ENCODE peak calls at places on chromosomes 13 and 19, in five cellular contexts. W, M, G, D and T are unnamed samples.

GRCh38 chr19:11673608-11674041 is 65.1 kb downstream of the ZNF823 start:
- DNase-seq in W (no peak), M (peak), G (no peak), D (peak), T (no peak)

GRCh38 chr13:75913925-75914324 is 277.8 kb downstream of the LMO7 start:
- DNase-seq in W (no peak), M (no peak), G (no peak), D (no peak), T (no peak)

GRCh38 chr19:47497821-47498520 is 14.0 kb upstream of the KPTN start:
- DNase-seq in W (no peak), M (no peak), G (no peak), D (peak), T (no peak)

GRCh38 chr19:6660930-6661329 is 9.0 kb downstream of the TNFSF14 start:
- DNase-seq in W (no peak), M (no peak), G (no peak), D (no peak), T (no peak)

GRCh38 chr19:46015961-46016425 is 6.9 kb downstream of the PGLYRP1 start:
- DNase-seq in W (peak), M (no peak), G (peak), D (no peak), T (no peak)

GRCh38 chr19:32817252-32817912 is 52.2 kb downstream of the SLC7A9 start:
- DNase-seq in W (no peak), M (no peak), G (no peak), D (no peak), T (no peak)

GRCh38 chr19:15173746-15174404 is 26.9 kb downstream of the NOTCH3 start:
- DNase-seq in W (no peak), M (no peak), G (no peak), D (no peak), T (no peak)

GRCh38 chr13:32323912-32324311 is 8.6 kb downstream of the BRCA2 start:
- DNase-seq in W (no peak), M (peak), G (no peak), D (peak), T (no peak)

GRCh38 chr13:45737571-45738002 is 35.5 kb downstream of the CBY2 start:
- DNase-seq in W (no peak), M (no peak), G (no peak), D (no peak), T (no peak)

GRCh38 chr13:30738946-30739528 is 3.7 kb downstream of the ALOX5AP start:
- DNase-seq in W (no peak), M (no peak), G (no peak), D (no peak), T (no peak)

GRCh38 chr13:46894534-46894906 is 2.3 kb downstream of the HTR2A start:
- DNase-seq in W (no peak), M (no peak), G (no peak), D (no peak), T (no peak)

GRCh38 chr19:3606690-3607289 is at the start of gene TBXA2R:
- DNase-seq in W (peak), M (peak), G (peak), D (peak), T (no peak)

GRCh38 chr19:58450836-58451357 is 525 bp upstream of the ZNF324B start:
- DNase-seq in W (no peak), M (no peak), G (no peak), D (no peak), T (no peak)

GRCh38 chr19:47473336-47473735 is 1.6 kb upstream of the SLC8A2 start:
- DNase-seq in W (no peak), M (no peak), G (no peak), D (no peak), T (no peak)

GRCh38 chr13:101881593-101881992 is 429.1 kb downstream of the ITGBL1 start:
- DNase-seq in W (no peak), M (no peak), G (no peak), D (no peak), T (no peak)

GRCh38 chr13:21069561-21070004 is 8.2 kb upstream of the LATS2 start:
- DNase-seq in W (no peak), M (peak), G (no peak), D (peak), T (no peak)

GRCh38 chr13:63425131-63425530 is 2009.5 kb upstream of the PCDH20 start:
- DNase-seq in W (no peak), M (no peak), G (no peak), D (peak), T (no peak)

GRCh38 chr13:64471916-64472315 is 2758.2 kb downstream of the PCDH9 start:
- DNase-seq in W (no peak), M (peak), G (no peak), D (peak), T (no peak)

GRCh38 chr19:6393982-6394412 is 1.0 kb upstream of the GTF2F1 start:
- DNase-seq in W (peak), M (no peak), G (no peak), D (no peak), T (peak)

GRCh38 chr19:52533901-52534300 is 6.4 kb downstream of the ZNF808 start:
- DNase-seq in W (no peak), M (no peak), G (no peak), D (no peak), T (no peak)

GRCh38 chr13:110650436-110650835 is 35.1 kb downstream of the NAXD start:
- DNase-seq in W (no peak), M (no peak), G (no peak), D (no peak), T (no peak)

GRCh38 chr19:47243776-47244547 is 12.4 kb upstream of the CCDC9 start:
- DNase-seq in W (peak), M (peak), G (peak), D (peak), T (peak)

GRCh38 chr19:44925114-44925891 is 10.9 kb downstream of the APOC1 start:
- DNase-seq in W (no peak), M (peak), G (no peak), D (peak), T (no peak)

GRCh38 chr13:32032780-32033179 is 1.2 kb downstream of the FRY start:
- DNase-seq in W (no peak), M (no peak), G (no peak), D (no peak), T (no peak)

GRCh38 chr13:26508885-26509284 is 48.6 kb upstream of the WASF3 start:
- DNase-seq in W (no peak), M (peak), G (no peak), D (peak), T (no peak)

GRCh38 chr13:32914686-32915085 is 101.5 kb upstream of the KL start:
- DNase-seq in W (no peak), M (no peak), G (no peak), D (no peak), T (no peak)

GRCh38 chr19:12939292-12939606 is 840 bp downstream of the CALR start:
- DNase-seq in W (no peak), M (peak), G (no peak), D (peak), T (peak)

GRCh38 chr13:66984241-66984640 is 245.9 kb downstream of the PCDH9 start:
- DNase-seq in W (no peak), M (no peak), G (no peak), D (no peak), T (no peak)

GRCh38 chr19:4868286-4868834 is 893 bp upstream of the PLIN3 start:
- DNase-seq in W (no peak), M (no peak), G (no peak), D (no peak), T (no peak)